ENCODE peak calls at places on chromosomes 6 and 20, in four cellular contexts. D, F, Y and T are unnamed samples.

GRCh38 chr6:38876470-38876869 is 161.4 kb downstream of the DNAH8 start:
- DNase-seq in D (no peak), F (no peak), Y (peak; percentile 10), T (no peak)

GRCh38 chr6:37435816-37436215 is 2.8 kb downstream of the CMTR1 start:
- DNase-seq in D (no peak), F (no peak), Y (no peak), T (no peak)

GRCh38 chr20:37541326-37541725 is 13.7 kb upstream of the BLCAP start:
- DNase-seq in D (no peak), F (no peak), Y (no peak), T (no peak)

GRCh38 chr20:46423882-46424482 is 17.6 kb upstream of the ELMO2 start:
- DNase-seq in D (no peak), F (no peak), Y (no peak), T (no peak)

GRCh38 chr6:136063095-136063494 is 187.0 kb downstream of the MTFR2 start:
- DNase-seq in D (no peak), F (peak; percentile 56), Y (no peak), T (no peak)

GRCh38 chr6:62103186-62103859 is 182.7 kb downstream of the KHDRBS2 start:
- DNase-seq in D (no peak), F (no peak), Y (no peak), T (no peak)

GRCh38 chr6:85111481-85112001 is 338.3 kb upstream of the NT5E start:
- DNase-seq in D (peak; percentile 69), F (peak; percentile 87), Y (no peak), T (peak; percentile 8)

GRCh38 chr6:21001736-21002135 is 467.5 kb downstream of the CDKAL1 start:
- DNase-seq in D (no peak), F (no peak), Y (no peak), T (no peak)

GRCh38 chr6:89311853-89312531 is 3.1 kb downstream of the GABRR2 start:
- DNase-seq in D (peak; percentile 72), F (peak; percentile 33), Y (no peak), T (peak; percentile 49)

GRCh38 chr6:142301421-142302391 is at the start of gene ADGRG6:
- DNase-seq in D (peak; percentile 77), F (no peak), Y (peak; percentile 41), T (peak; percentile 71)

GRCh38 chr6:87501809-87502572 is 29.2 kb downstream of the SLC35A1 start:
- DNase-seq in D (no peak), F (no peak), Y (no peak), T (no peak)

GRCh38 chr6:78598966-78599365 is 268.4 kb upstream of the IRAK1BP1 start:
- DNase-seq in D (peak; percentile 71), F (peak; percentile 91), Y (no peak), T (no peak)

GRCh38 chr6:170286246-170286933 is 4.5 kb downstream of the DLL1 start:
- DNase-seq in D (no peak), F (no peak), Y (no peak), T (peak; percentile 66)

GRCh38 chr6:12761376-12762115 is 45.0 kb downstream of the PHACTR1 start:
- DNase-seq in D (no peak), F (no peak), Y (no peak), T (no peak)

GRCh38 chr6:35080016-35080680 is 61.0 kb downstream of the TCP11 start:
- DNase-seq in D (peak; percentile 62), F (no peak), Y (no peak), T (no peak)

GRCh38 chr20:54323227-54323734 is 115.4 kb downstream of the PFDN4 start:
- DNase-seq in D (no peak), F (no peak), Y (no peak), T (no peak)

GRCh38 chr6:52283111-52283510 is 1.4 kb downstream of the MCM3 start:
- DNase-seq in D (no peak), F (no peak), Y (no peak), T (no peak)

GRCh38 chr20:34045294-34045693 is 51.6 kb downstream of the RALY start:
- DNase-seq in D (no peak), F (no peak), Y (no peak), T (no peak)

GRCh38 chr20:57707849-57708693 is 1.7 kb downstream of the PMEPA1 start:
- DNase-seq in D (peak; percentile 68), F (no peak), Y (no peak), T (no peak)

GRCh38 chr6:7389162-7389450 is 436 bp downstream of the CAGE1 start:
- DNase-seq in D (no peak), F (peak; percentile 65), Y (no peak), T (no peak)

GRCh38 chr6:110705543-110705942 is 109.7 kb downstream of the CDK19 start:
- DNase-seq in D (no peak), F (no peak), Y (no peak), T (no peak)

GRCh38 chr6:165837948-165838745 is 175.1 kb upstream of the PDE10A start:
- DNase-seq in D (no peak), F (no peak), Y (no peak), T (no peak)

GRCh38 chr6:35498407-35499045 is 1.6 kb upstream of the TEAD3 start:
- DNase-seq in D (peak; percentile 82), F (no peak), Y (no peak), T (no peak)

GRCh38 chr6:154352898-154353585 is 3.6 kb downstream of the IPCEF1 start:
- DNase-seq in D (no peak), F (no peak), Y (peak; percentile 73), T (no peak)

GRCh38 chr20:10793741-10794140 is 119.9 kb upstream of the JAG1 start:
- DNase-seq in D (peak; percentile 41), F (no peak), Y (no peak), T (no peak)

GRCh38 chr6:166488081-166488685 is 98.3 kb downstream of the RAMACL start:
- DNase-seq in D (peak; percentile 84), F (peak; percentile 60), Y (peak; percentile 71), T (no peak)

GRCh38 chr6:160265869-160266476 is 7.4 kb upstream of the SLC22A2 start:
- DNase-seq in D (no peak), F (no peak), Y (no peak), T (no peak)

DNA sequence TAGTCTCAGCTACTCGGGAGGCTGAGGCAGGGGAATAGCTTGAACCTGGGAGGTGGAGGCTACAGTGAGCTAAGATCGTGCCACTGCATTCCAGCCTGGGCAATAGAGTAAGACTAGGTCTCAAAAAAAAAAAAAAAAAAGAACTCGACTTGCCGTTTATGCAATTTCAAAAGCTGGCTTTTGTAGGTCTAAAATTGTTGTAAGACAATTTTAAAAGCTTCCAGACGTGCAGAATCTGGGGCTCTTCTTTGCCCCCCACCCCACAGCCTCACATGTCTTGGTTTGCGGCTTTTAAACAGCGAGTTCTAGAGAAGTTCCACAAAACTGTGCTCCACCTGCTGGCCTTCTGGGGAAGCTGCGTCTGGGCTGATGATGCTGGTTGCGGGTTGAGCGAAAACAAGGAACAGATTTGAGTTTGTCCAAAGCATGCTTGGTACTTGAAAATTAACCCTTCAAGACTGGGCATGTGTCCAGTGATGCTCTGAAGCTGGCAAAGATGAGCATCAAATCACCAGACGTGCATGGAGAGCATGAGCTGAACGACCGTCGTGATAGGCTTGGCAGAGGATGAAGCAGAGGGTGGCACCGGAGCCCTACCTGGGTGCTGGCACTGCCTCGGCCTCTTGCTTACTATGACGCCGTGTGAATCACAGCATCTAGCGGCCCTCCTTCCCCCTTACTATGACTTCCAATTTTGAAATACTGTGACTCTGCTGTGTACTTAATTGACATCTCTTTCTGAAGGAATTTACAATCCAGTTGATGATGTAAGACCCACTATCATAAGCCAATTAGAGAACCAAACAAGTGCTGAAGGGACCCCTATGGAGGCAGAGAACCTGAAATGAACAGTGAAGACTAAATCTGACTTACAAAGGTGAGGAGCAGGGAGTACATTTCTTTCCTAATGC is 171.4 kb downstream of the GMPR start:
- DNase-seq in D (peak; percentile 89), F (peak; percentile 50), Y (peak; percentile 56), T (peak; percentile 59)
- TF ChIP-seq CTCF in D (peak; percentile 92), F (peak; percentile 98), Y (peak; percentile 82), T (peak; percentile 61)

GRCh38 chr6:53730767-53731166 is 64.0 kb upstream of the LRRC1 start:
- DNase-seq in D (no peak), F (no peak), Y (no peak), T (no peak)

GRCh38 chr6:53735896-53736295 is 58.9 kb upstream of the LRRC1 start:
- DNase-seq in D (no peak), F (no peak), Y (no peak), T (no peak)

GRCh38 chr6:53731906-53732636 is 62.7 kb upstream of the LRRC1 start:
- DNase-seq in D (no peak), F (no peak), Y (no peak), T (no peak)

GRCh38 chr6:53737746-53738145 is 57.1 kb upstream of the LRRC1 start:
- DNase-seq in D (no peak), F (no peak), Y (no peak), T (no peak)

GRCh38 chr6:53734473-53735299 is 60.1 kb upstream of the LRRC1 start:
- DNase-seq in D (peak; percentile 72), F (peak; percentile 72), Y (peak; percentile 15), T (peak; percentile 31)
- TF ChIP-seq CTCF in D (peak; percentile 26), F (peak; percentile 66), Y (peak; percentile 40), T (peak; percentile 27)

GRCh38 chr20:32585519-32586127 is 490 bp upstream of the NOL4L start:
- DNase-seq in D (no peak), F (no peak), Y (peak; percentile 52), T (peak; percentile 49)
- TF ChIP-seq CTCF in D (no peak), F (no peak), Y (no peak), T (no peak)

GRCh38 chr6:150865043-150865405 is 478 bp upstream of the MTHFD1L start:
- DNase-seq in D (peak; percentile 19), F (no peak), Y (no peak), T (no peak)

GRCh38 chr6:150866147-150867073 is 908 bp downstream of the MTHFD1L start:
- DNase-seq in D (peak; percentile 99), F (peak; percentile 84), Y (peak; percentile 91), T (peak; percentile 91)

GRCh38 chr6:150863213-150863928 is 2.1 kb upstream of the MTHFD1L start:
- DNase-seq in D (no peak), F (no peak), Y (no peak), T (no peak)

GRCh38 chr6:150867117-150867516 is 1.6 kb downstream of the MTHFD1L start:
- DNase-seq in D (no peak), F (no peak), Y (no peak), T (peak; percentile 5)

GRCh38 chr6:150865406-150866146 is at the start of gene MTHFD1L:
- DNase-seq in D (peak; percentile 98), F (peak; percentile 82), Y (peak; percentile 89), T (peak; percentile 83)
- TF ChIP-seq CTCF in D (no peak), F (peak; percentile 43), Y (peak; percentile 81), T (peak; percentile 33)

GRCh38 chr6:163146036-163146435 is 268.5 kb upstream of the QKI start:
- DNase-seq in D (no peak), F (no peak), Y (no peak), T (no peak)

GRCh38 chr6:163148781-163149534 is 265.6 kb upstream of the QKI start:
- DNase-seq in D (no peak), F (no peak), Y (no peak), T (no peak)

GRCh38 chr6:163149535-163149848 is 265.0 kb upstream of the QKI start:
- DNase-seq in D (no peak), F (no peak), Y (no peak), T (no peak)

GRCh38 chr6:163151212-163151611 is 263.3 kb upstream of the QKI start:
- DNase-seq in D (no peak), F (peak; percentile 1), Y (no peak), T (no peak)

DNA sequence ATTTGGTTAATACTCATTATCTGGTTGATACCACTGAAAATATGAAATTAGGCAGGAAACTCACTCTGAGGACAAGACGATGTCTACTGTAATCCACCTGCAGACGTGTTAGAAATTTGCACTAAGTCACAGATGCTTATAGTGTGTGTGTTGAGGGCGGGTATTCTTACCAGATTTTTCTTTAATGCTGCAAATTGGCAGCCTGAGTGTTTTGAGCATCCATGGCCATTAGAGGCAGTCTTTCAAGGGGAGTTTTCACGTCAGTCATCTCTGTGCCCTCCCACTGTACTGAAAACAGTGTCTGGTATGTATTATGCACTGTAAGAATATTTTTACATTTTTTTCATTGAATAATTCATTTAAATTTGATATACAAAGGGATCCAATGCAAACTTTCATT is 266.5 kb upstream of the QKI start:
- DNase-seq in D (no peak), F (peak; percentile 6), Y (no peak), T (no peak)
- TF ChIP-seq CTCF in D (no peak), F (peak; percentile 57), Y (no peak), T (no peak)